ENCODE peak calls at places on chromosomes 16 and 17, in nine cellular contexts. C, R, P, X, A, Y, Q, U and M are unnamed samples.
A peak's percentile ranks its signal among the peaks of the same experiment; 100 is the strongest.

GRCh38 chr16:56247808-56248207 is 56.5 kb downstream of the GNAO1 start:
- DNase-seq in C (no peak), R (no peak), P (no peak), X (no peak), A (no peak), Y (no peak), Q (no peak), U (no peak), M (no peak)

GRCh38 chr16:50559804-50560514 is 11.8 kb downstream of the NKD1 start:
- DNase-seq in C (no peak), R (no peak), P (no peak), X (no peak), A (no peak), Y (no peak), Q (no peak), U (no peak), M (no peak)

GRCh38 chr17:6910987-6911603 is 79.6 kb upstream of the TEKT1 start:
- DNase-seq in C (peak; percentile 31), R (peak; percentile 49), P (peak; percentile 56), X (no peak), A (no peak), Y (no peak), Q (no peak), U (peak; percentile 41), M (peak; percentile 48)

GRCh38 chr16:69927056-69927757 is 23.9 kb upstream of the CLEC18A start:
- DNase-seq in C (peak; percentile 72), R (no peak), P (no peak), X (no peak), A (no peak), Y (no peak), Q (peak; percentile 68), U (no peak), M (peak; percentile 14)

GRCh38 chr17:79960788-79961522 is 74.7 kb downstream of the TBC1D16 start:
- DNase-seq in C (no peak), R (no peak), P (no peak), X (no peak), A (no peak), Y (no peak), Q (no peak), U (no peak), M (no peak)

GRCh38 chr17:4101127-4101798 is 41.6 kb downstream of the ZZEF1 start:
- DNase-seq in C (no peak), R (no peak), P (no peak), X (no peak), A (no peak), Y (no peak), Q (no peak), U (peak; percentile 35), M (peak; percentile 15)

GRCh38 chr17:54891176-54891821 is 9.4 kb upstream of the TOM1L1 start:
- DNase-seq in C (peak; percentile 48), R (peak; percentile 82), P (peak; percentile 80), X (no peak), A (peak; percentile 19), Y (no peak), Q (no peak), U (peak; percentile 20), M (peak; percentile 21)

GRCh38 chr17:37194208-37194607 is 181.6 kb upstream of the C17orf78 start:
- DNase-seq in C (no peak), R (no peak), P (no peak), X (no peak), A (no peak), Y (no peak), Q (no peak), U (no peak), M (no peak)

GRCh38 chr17:14198575-14198974 is 38.1 kb downstream of the CDRT15 start:
- DNase-seq in C (no peak), R (no peak), P (no peak), X (no peak), A (no peak), Y (no peak), Q (no peak), U (no peak), M (no peak)

GRCh38 chr17:14197582-14197981 is 39.1 kb downstream of the CDRT15 start:
- DNase-seq in C (no peak), R (no peak), P (no peak), X (no peak), A (no peak), Y (no peak), Q (no peak), U (no peak), M (no peak)

GRCh38 chr17:14200354-14200753 is 36.3 kb downstream of the CDRT15 start:
- DNase-seq in C (no peak), R (no peak), P (no peak), X (no peak), A (no peak), Y (no peak), Q (no peak), U (no peak), M (no peak)

GRCh38 chr17:14198013-14198412 is 38.6 kb downstream of the CDRT15 start:
- DNase-seq in C (no peak), R (no peak), P (no peak), X (peak; percentile 82), A (no peak), Y (no peak), Q (peak; percentile 49), U (no peak), M (no peak)

DNA sequence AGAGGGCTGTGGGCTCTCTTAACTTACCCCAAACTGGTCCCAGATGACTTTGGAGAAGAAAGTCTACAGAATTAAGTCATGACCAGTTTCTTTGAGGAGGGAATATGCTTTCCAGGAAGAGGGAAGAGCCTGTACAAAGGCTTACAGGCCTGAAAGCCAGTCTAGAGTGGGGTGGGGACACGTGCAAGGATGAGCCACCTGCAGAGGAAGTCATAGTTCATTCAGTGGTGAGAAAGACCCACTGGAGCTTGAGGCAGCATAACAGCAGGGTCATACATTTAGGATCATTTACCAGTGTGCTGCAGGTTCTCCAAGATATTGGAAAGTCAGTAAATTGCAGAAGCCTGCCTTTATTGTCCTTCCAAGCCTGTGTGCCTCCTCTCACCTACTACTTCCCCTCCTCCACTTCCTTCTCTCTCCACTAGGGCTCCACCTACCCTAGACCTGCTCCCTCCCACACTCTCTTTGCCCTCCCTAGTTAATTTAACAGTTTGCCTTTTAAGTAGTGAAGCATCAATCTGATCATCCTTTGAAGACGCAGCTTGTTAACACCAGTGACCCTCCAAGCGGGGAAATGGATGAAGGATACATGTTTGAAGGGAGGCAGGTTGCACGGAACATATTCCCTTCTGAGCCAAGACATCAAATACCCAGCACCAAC is 40.2 kb downstream of the CDRT15 start:
- DNase-seq in C (no peak), R (no peak), P (no peak), X (no peak), A (no peak), Y (no peak), Q (no peak), U (no peak), M (no peak)
- TF ChIP-seq CTCF in C (peak; percentile 18), R (no peak), P (no peak), X (peak; percentile 20), A (no peak), Y (no peak), Q (no peak), U (no peak), M (peak; percentile 17)

DNA sequence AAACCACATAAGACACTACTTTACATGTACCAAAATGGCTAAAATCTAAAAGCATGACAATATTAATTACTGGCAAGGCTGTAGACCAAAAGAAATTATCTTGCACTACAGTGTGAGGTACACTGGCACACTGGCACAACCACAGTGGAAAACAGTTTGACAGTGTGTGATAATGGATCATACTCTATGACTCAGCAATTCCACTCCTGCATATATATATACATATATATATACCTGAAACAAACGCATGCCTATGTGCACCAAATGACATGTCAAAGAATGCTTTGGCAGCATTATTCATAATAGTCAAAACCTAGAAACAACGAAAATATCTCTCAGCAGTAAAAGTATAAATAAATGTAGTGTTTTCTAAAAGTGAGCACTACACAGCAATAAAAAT is 4.5 kb upstream of the DYNLRB2 start:
- DNase-seq in C (no peak), R (no peak), P (no peak), X (no peak), A (no peak), Y (no peak), Q (no peak), U (no peak), M (no peak)
- TF ChIP-seq CTCF in C (no peak), R (no peak), P (no peak), X (no peak), A (no peak), Y (no peak), Q (no peak), U (no peak), M (no peak)

GRCh38 chr17:74353446-74354060 is 8.1 kb downstream of the BTBD17 start:
- DNase-seq in C (no peak), R (no peak), P (no peak), X (no peak), A (no peak), Y (no peak), Q (no peak), U (no peak), M (no peak)

GRCh38 chr17:74354123-74354522 is 7.5 kb downstream of the BTBD17 start:
- DNase-seq in C (no peak), R (no peak), P (peak; percentile 77), X (peak; percentile 79), A (no peak), Y (no peak), Q (peak; percentile 46), U (peak; percentile 84), M (peak; percentile 88)

GRCh38 chr17:74356640-74357465 is 4.8 kb downstream of the BTBD17 start:
- DNase-seq in C (no peak), R (no peak), P (no peak), X (no peak), A (no peak), Y (no peak), Q (no peak), U (no peak), M (no peak)

GRCh38 chr17:74355065-74355464 is 6.6 kb downstream of the BTBD17 start:
- DNase-seq in C (no peak), R (no peak), P (no peak), X (no peak), A (no peak), Y (no peak), Q (no peak), U (no peak), M (no peak)

GRCh38 chr17:74354561-74354960 is 7.1 kb downstream of the BTBD17 start:
- DNase-seq in C (no peak), R (no peak), P (no peak), X (no peak), A (no peak), Y (no peak), Q (no peak), U (no peak), M (no peak)
- TF ChIP-seq CTCF in C (no peak), R (no peak), P (no peak), X (no peak), A (no peak), Y (no peak), Q (no peak), U (no peak), M (no peak)

GRCh38 chr17:2436516-2436915 is 35.7 kb upstream of the MNT start:
- DNase-seq in C (no peak), R (no peak), P (no peak), X (no peak), A (no peak), Y (no peak), Q (no peak), U (no peak), M (no peak)

GRCh38 chr17:2435181-2435741 is 34.4 kb upstream of the MNT start:
- DNase-seq in C (no peak), R (no peak), P (no peak), X (no peak), A (no peak), Y (no peak), Q (no peak), U (no peak), M (no peak)

GRCh38 chr17:2435852-2436251 is 35.0 kb upstream of the MNT start:
- DNase-seq in C (no peak), R (no peak), P (no peak), X (no peak), A (no peak), Y (no peak), Q (no peak), U (no peak), M (no peak)

GRCh38 chr17:2438823-2439222 is 38.0 kb upstream of the MNT start:
- DNase-seq in C (peak; percentile 39), R (no peak), P (no peak), X (no peak), A (no peak), Y (no peak), Q (no peak), U (no peak), M (no peak)

DNA sequence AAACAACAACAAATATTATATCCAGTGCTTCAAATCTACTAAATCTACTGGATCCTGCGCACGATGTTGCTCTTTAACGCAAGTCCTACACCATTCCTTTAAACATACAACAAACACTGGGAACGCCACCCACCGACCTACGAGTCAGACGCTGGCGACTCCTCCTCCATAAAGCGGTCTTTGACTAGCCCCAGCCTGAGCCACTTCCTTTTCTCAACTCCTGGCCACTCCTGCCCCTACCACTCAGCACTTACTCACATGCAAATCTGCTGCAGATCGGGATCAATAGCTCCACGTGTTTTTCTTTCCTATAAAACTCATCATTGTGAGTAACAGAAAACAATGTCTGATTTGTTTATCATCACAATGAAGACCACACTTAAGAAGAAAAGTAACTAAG is 32.8 kb upstream of the MNT start:
- DNase-seq in C (no peak), R (peak; percentile 12), P (no peak), X (no peak), A (no peak), Y (no peak), Q (no peak), U (no peak), M (no peak)
- TF ChIP-seq CTCF in C (no peak), R (no peak), P (no peak), X (no peak), A (no peak), Y (no peak), Q (no peak), U (no peak), M (no peak)